ENCODE peak calls at places on chromosomes 5 and 9, in four cellular contexts. W is Peyer's patch, N is H1, U is cardiac muscle cell. P is an unnamed sample.
A peak's percentile ranks its signal among the peaks of the same experiment; 100 is the strongest.

GRCh38 chr5:175123542-175123941 is 320.4 kb downstream of the DRD1 start:
- DNase-seq in U (no peak), N (no peak), W (no peak), P (no peak)

GRCh38 chr5:54013556-54014157 is 296.7 kb downstream of the ARL15 start:
- DNase-seq in U (no peak), W (no peak), N (no peak), P (no peak)

GRCh38 chr5:154059583-154059982 is 20.8 kb downstream of the MFAP3 start:
- DNase-seq in U (no peak), N (no peak), W (no peak), P (no peak)

GRCh38 chr9:98074119-98074990 is 17.8 kb downstream of the NANS start:
- DNase-seq in N (no peak), W (peak; percentile 64), U (peak; percentile 64), P (peak; percentile 58)

GRCh38 chr5:21681906-21682305 is 1171.2 kb downstream of the CDH12 start:
- DNase-seq in U (no peak), N (no peak), W (no peak), P (no peak)

GRCh38 chr9:20139755-20140154 is 350.9 kb upstream of the SLC24A2 start:
- DNase-seq in W (no peak), N (no peak), U (no peak), P (no peak)

GRCh38 chr5:164302533-164303235 is 797.3 kb downstream of the MAT2B start:
- DNase-seq in W (no peak), N (no peak), U (no peak), P (no peak)

GRCh38 chr9:4417578-4418325 is 72.5 kb upstream of the SLC1A1 start:
- DNase-seq in N (no peak), W (no peak), U (peak; percentile 20), P (no peak)

GRCh38 chr5:135140805-135141204 is 106.8 kb upstream of the PITX1 start:
- DNase-seq in U (no peak), N (no peak), W (no peak), P (no peak)

GRCh38 chr5:9335269-9335668 is 210.6 kb downstream of the SEMA5A start:
- DNase-seq in U (no peak), N (no peak), W (no peak), P (no peak)

GRCh38 chr5:13860176-13860575 is 84.3 kb downstream of the DNAH5 start:
- DNase-seq in N (no peak), W (no peak), U (no peak), P (no peak)

GRCh38 chr9:15306068-15306756 is 804 bp downstream of the TTC39B start:
- DNase-seq in W (peak; percentile 59), N (peak; percentile 15), U (peak; percentile 83), P (peak; percentile 38)

GRCh38 chr5:83528439-83528769 is 56.9 kb downstream of the VCAN start:
- DNase-seq in U (no peak), W (no peak), N (no peak), P (no peak)

GRCh38 chr9:129828051-129828450 is 4.1 kb upstream of the TOR1A start:
- DNase-seq in N (no peak), U (no peak), W (no peak), P (no peak)

GRCh38 chr5:1543398-1544293 is 19.9 kb upstream of the LPCAT1 start:
- DNase-seq in N (no peak), W (no peak), U (no peak), P (no peak)

GRCh38 chr9:136455043-136456002 is 15.7 kb upstream of the INPP5E start:
- DNase-seq in U (no peak), W (no peak), N (no peak), P (no peak)

GRCh38 chr9:136454026-136454796 is 14.6 kb upstream of the INPP5E start:
- DNase-seq in W (no peak), U (no peak), N (no peak), P (no peak)

GRCh38 chr9:136453326-136453725 is 13.7 kb upstream of the INPP5E start:
- DNase-seq in U (no peak), W (no peak), N (no peak), P (no peak)

GRCh38 chr9:136448655-136449054 is 9.0 kb upstream of the INPP5E start:
- DNase-seq in N (no peak), W (no peak), U (no peak), P (no peak)

DNA sequence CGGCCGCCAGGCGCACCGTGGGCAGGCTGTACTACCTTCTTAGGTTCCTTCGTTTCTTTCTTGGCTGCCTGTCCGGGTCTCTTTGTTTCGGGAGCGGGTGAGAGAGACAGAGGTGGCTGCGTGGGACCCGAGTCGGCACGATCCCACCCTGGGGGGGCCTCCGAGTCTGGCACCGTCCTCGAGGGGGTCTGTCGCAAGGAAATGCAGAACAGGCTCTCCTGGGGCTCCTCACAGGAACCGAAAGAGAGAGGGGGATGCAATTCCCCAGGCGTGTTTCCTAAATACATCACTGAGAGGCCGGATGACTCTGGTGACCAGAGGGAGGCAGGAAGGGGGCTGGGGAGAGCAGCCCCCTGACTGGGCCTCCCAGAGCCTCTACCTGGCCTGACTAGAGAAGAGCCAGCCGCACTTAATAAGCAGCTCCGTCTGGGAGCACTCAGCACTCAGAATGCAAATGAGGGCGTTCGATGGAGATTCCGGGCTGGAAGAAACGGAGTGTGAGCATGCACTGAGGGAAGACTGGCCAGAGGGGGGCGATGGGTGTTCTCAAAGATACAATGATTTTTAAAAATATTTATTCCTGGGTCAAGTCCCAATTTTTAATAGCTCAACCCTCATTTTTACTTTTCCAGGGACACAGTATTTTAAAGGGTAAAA is 11.7 kb upstream of the INPP5E start:
- DNase-seq in U (peak; percentile 65), N (no peak), W (no peak), P (no peak)
- TF ChIP-seq CTCF in U (no peak), N (no peak), W (no peak), P (no peak)

DNA sequence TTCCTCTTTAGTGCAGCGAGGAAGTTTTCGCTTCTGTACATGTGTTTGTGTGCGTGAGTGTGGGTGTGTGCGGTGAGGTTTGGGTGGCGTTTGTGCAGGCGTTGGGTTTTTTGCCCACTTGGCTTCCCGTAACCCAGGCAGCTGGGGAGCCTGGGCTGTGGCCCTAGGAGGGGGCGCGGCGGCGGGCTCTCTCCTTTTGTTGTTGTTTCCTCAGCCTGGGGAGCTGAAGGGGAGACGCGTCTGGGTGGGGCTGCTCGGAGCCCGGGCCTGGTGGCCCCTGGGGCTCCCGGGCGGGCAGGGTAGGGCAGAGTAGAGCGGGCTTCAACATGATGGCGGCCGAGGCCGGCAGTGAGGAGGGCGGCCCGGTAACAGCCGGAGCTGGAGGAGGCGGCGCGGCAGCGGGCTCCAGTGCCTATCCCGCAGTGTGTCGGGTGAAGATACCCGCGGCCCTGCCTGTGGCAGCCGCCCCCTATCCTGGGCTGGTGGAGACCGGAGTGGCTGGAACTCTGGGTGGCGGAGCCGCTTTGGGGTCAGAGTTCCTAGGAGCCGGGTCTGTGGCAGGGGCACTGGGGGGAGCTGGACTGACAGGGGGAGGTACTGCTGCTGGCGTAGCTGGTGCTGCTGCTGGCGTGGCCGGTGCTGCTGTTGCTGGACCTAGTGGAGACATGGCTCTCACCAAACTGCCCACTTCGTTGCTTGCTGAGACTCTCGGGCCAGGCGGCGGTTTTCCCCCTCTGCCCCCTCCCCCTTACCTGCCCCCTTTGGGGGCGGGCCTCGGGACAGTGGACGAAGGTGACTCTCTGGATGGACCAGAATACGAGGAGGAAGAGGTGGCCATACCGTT is 665 bp downstream of the RASA1 start:
- DNase-seq in W (peak; percentile 73), N (no peak), U (peak; percentile 78), P (peak; percentile 68)
- TF ChIP-seq CTCF in W (no peak), N (no peak), U (no peak), P (no peak)

GRCh38 chr5:159022178-159022556 is 77.5 kb downstream of the EBF1 start:
- DNase-seq in W (no peak), N (no peak), U (no peak), P (no peak)
- TF ChIP-seq CTCF in W (no peak), N (no peak), U (no peak), P (no peak)

DNA sequence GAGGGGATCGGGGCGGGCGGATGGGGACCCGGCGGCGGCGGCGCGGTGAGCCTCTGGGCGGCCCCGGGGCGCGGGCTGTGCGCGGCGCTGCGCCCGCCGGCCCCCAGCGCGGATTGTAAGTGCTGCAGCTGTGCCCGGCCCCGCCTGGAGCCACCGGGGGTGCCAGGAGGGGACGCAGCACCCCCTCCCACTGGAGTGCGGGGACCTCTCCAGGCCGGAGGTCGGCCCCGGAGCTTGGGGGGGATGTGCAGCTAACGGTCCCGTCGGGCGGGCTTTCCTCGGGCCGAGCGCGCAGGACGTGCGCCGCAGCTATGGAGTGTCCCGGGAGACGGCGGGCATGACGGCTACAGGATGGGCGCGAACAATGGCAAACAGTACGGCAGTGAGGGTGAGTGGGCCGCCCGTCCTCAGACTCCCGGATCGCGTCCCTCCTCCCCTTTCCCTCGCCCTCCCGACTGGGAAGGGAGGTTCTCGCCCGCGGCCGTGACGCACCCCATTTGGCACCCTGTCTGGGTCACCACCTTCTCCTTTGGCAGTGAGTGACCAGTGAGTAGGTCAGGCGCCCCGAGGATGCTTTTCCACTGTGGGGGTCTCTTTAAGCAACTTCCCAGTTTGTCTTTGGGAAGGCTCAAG is 462 bp downstream of the FBXL7 start:
- DNase-seq in U (peak; percentile 30), W (no peak), N (no peak), P (no peak)
- TF ChIP-seq CTCF in U (no peak), W (no peak), N (no peak), P (no peak)

DNA sequence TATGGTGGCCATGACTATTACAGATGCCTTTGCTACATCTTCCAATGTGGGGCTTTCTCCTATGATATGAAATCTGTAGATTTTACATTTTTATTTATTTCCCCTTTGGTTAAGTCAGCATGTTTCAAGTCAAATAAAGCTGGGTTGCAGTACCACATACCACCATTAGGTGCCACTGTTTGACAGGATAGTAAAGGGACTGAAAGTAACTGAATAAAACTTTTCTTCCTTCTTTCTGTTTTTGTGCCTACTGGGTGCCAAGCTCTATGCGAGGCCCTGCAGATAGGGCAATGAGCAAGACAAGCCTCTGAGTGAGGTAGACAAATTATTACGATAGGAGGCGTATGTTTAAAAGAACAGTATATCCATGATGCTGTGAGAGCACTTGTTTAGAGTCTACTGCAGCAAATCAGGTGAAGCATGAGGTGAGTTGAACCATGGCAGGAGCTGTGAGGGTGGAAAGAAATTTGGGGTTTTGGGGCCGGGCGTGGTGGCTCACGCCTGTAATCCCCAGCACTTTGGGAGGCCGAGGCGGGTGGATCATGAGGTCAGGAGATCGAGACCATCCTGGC is 64.8 kb downstream of the GDNF start:
- DNase-seq in N (no peak), U (no peak), W (no peak), P (no peak)
- TF ChIP-seq CTCF in N (peak; percentile 32), U (peak; percentile 56), W (peak; percentile 33), P (no peak)

DNA sequence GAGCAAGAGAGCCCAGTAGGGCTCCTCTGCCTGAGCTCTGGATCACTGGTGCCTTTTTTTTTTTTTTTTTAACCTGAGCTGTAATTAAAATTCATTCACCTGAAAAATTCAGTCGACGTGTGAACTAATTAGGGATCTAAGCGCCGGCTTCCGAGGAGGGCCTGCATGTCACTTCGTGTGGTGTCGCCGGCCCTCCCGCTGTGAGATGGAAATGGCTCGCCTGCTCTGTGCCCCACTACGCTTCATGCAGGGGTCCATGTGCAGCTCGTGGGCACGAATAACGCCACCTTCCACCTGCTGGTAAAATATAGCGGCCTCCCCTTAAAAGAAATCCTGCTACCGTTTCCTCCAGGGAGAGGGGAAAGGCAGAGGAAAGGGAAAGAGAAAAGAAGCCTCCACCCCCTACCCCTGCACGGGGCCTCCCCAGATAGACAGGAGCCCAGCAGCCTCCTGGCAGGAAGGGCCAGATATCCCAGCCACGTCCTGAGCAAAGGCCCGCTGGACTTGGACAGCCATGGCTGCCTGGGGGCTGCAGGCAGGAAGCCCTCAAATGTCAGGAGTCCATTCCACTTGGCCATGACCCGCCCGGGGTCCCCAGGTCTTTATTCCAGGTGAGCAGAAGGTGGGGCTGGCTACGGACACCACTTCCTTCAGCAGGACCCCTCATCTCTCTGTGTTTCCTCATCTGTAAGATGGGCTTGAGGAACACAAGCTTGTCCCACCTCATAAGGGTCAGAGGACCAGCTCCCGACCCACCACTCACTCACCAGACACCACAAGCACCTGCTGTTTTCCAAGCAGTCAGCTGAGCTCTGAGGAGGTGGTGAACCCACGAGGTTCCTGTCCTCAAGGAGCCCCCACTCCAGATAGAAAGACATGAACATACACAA is 38.2 kb upstream of the ZNF354A start:
- DNase-seq in U (no peak), W (no peak), N (no peak), P (no peak)
- TF ChIP-seq CTCF in U (no peak), W (no peak), N (no peak), P (no peak)